ENCODE peak calls at places on chromosomes 4 and X, in six cellular contexts. J, M, N, C, R and F are unnamed samples.

GRCh38 chr4:2059034-2059725 is at the start of gene NAT8L:
- DNase-seq in J (no peak), M (no peak), R (no peak), N (peak), C (peak), F (peak)

GRCh38 chr4:166400270-166400894 is 527.3 kb downstream of the TLL1 start:
- DNase-seq in C (no peak), N (no peak), M (no peak), J (no peak), R (no peak), F (no peak)

GRCh38 chr4:184596617-184597185 is 52.5 kb downstream of the CASP3 start:
- DNase-seq in N (no peak), J (no peak), M (peak), C (peak), R (no peak), F (no peak)

GRCh38 chr4:174454815-174455473 is 67.3 kb downstream of the HPGD start:
- DNase-seq in M (no peak), J (no peak), C (no peak), N (no peak), R (no peak), F (no peak)

GRCh38 chr4:13088726-13089658 is 395.1 kb downstream of the RAB28 start:
- DNase-seq in M (no peak), C (no peak), J (no peak), R (no peak), N (no peak), F (no peak)

GRCh38 chr4:41200486-41201017 is 13.8 kb downstream of the APBB2 start:
- DNase-seq in R (no peak), N (no peak), C (no peak), M (no peak), J (no peak), F (no peak)

GRCh38 chrX:11137543-11138139 is 26.5 kb downstream of the HCCS start:
- DNase-seq in R (no peak), C (peak), J (peak), N (no peak), M (peak), F (no peak)

GRCh38 chrX:150873616-150874015 is 24.9 kb downstream of the CD99L2 start:
- DNase-seq in J (peak), R (no peak), C (no peak), M (no peak), N (no peak), F (no peak)

GRCh38 chrX:50747471-50747900 is 66.5 kb downstream of the SHROOM4 start:
- DNase-seq in M (peak), R (no peak), J (peak), N (peak), C (peak), F (peak)

GRCh38 chrX:95919605-95920004 is 765.0 kb upstream of the DIAPH2 start:
- DNase-seq in M (no peak), N (no peak), C (no peak), R (no peak), J (no peak), F (no peak)

GRCh38 chrX:106959897-106960296 is 39.7 kb downstream of the CLDN2 start:
- DNase-seq in N (peak), J (peak), R (no peak), C (no peak), M (peak), F (peak)

DNA sequence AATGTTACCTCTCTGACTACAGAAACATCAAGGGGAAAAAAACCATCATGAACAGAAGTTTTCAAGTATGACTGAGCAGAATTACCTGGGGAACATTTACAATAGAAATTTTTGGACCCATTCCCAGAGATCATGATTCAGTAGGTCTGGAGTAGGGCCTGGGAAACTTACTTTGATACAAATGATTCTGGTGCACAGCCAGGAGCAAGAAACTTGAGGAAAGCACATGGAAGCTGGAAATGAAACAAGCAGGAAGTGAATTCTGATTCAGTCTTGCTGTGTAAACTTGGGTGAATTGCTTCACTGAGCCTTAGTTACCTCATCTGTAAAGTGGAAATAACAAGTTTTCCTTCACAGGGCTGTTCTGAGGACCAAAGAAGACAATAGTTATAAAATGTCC is 192.5 kb upstream of the TAPT1 start:
- DNase-seq in M (no peak), N (no peak), R (no peak), C (no peak), J (peak), F (no peak)
- TF ChIP-seq BHLHE40 in M (no peak), N (no peak), R (no peak), C (no peak), J (no peak), F (no peak)

GRCh38 chr4:186734251-186734650 is 10.6 kb upstream of the FAT1 start:
- DNase-seq in J (no peak), M (no peak), R (no peak), C (no peak), N (no peak), F (no peak)

GRCh38 chr4:186737427-186737826 is 13.8 kb upstream of the FAT1 start:
- DNase-seq in M (no peak), R (no peak), N (no peak), J (no peak), C (no peak), F (no peak)

GRCh38 chr4:186729856-186730255 is 6.2 kb upstream of the FAT1 start:
- DNase-seq in M (no peak), J (no peak), N (no peak), R (no peak), C (no peak), F (no peak)

GRCh38 chr4:186736466-186736865 is 12.8 kb upstream of the FAT1 start:
- DNase-seq in N (no peak), M (no peak), R (no peak), J (no peak), C (no peak), F (no peak)

GRCh38 chr4:186733778-186734177 is 10.1 kb upstream of the FAT1 start:
- DNase-seq in R (no peak), M (peak), C (no peak), J (no peak), N (no peak), F (no peak)
- TF ChIP-seq BHLHE40 in R (no peak), M (no peak), C (no peak), J (no peak), N (no peak), F (no peak)

DNA sequence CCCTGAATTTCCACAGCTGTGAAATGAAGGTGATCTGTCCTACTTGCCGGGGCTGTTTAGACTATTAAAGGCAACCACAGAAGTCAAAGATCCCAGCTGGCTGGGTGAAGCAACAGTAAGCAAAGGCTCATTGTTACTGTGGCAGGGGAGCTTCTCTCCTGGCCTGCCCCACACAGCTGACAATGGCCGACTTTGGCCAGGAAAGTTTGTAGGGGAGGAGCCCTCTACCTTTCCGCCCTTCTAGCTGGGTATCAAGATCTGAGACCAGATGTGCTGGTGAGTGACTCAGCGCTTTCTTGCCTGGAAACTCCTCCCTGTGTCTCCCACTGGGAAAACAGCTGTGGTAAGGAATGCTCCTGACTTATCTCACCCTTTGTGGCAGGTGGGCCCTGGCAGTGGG is 21.1 kb downstream of the RASSF6 start:
- DNase-seq in J (peak), C (peak), R (no peak), N (peak), M (peak), F (no peak)
- TF ChIP-seq BHLHE40 in J (no peak), C (no peak), R (no peak), N (no peak), M (no peak), F (no peak)

DNA sequence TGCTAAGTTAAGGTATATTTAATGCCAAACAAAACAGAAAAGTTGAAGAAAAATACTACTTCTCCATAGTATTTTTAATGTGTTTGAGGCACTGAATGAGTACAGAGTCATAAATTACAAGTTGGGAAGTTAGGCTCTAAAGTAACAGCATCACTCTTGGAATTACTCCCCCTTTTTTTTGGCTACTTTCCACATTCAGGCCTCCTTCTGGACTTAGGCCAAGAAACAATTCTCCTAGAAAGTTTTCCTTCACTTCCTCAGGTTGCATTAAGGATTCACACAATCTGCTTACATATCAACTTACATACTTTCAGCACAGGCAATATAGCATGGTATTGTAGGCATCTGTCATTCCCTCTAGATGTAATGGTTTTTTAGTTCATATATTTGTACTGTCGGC is 52.1 kb downstream of the TMEM165 start:
- DNase-seq in R (no peak), N (no peak), C (no peak), M (no peak), J (peak), F (no peak)
- TF ChIP-seq BHLHE40 in R (no peak), N (no peak), C (no peak), M (no peak), J (no peak), F (no peak)